ENCODE peak calls at places on chromosomes 13 and 19, in ten cellular contexts. One of them, this sample, is unnamed.

GRCh38 chr13:52405767-52406494 is at the start of gene THSD1:
- DNase-seq in tibial nerve: peak; percentile 51
- DNase-seq in H9: peak; percentile 55
- DNase-seq in mucosa of descending colon: peak; percentile 33
- DNase-seq in endodermal cell: peak; percentile 78
- DNase-seq in left lung: peak; percentile 85
- DNase-seq in left ventricle myocardium inferior: peak; percentile 84
- DNase-seq in IMR-90: peak; percentile 41
- DNase-seq in osteoblast: peak; percentile 94
- DNase-seq in pancreas: peak; percentile 60
- DNase-seq in this sample: peak; percentile 22

GRCh38 chr13:77356155-77356554 is 29.3 kb upstream of the MYCBP2 start:
- DNase-seq in mucosa of descending colon: no peak
- DNase-seq in IMR-90: no peak
- DNase-seq in left ventricle myocardium inferior: no peak
- DNase-seq in H9: no peak
- DNase-seq in tibial nerve: no peak
- DNase-seq in endodermal cell: no peak
- DNase-seq in left lung: no peak
- DNase-seq in osteoblast: no peak
- DNase-seq in pancreas: no peak
- DNase-seq in this sample: no peak

GRCh38 chr13:38386421-38386820 is 36.8 kb downstream of the UFM1 start:
- DNase-seq in osteoblast: no peak
- DNase-seq in IMR-90: peak; percentile 3
- DNase-seq in left ventricle myocardium inferior: no peak
- DNase-seq in endodermal cell: no peak
- DNase-seq in mucosa of descending colon: no peak
- DNase-seq in H9: no peak
- DNase-seq in pancreas: no peak
- DNase-seq in tibial nerve: no peak
- DNase-seq in left lung: no peak
- DNase-seq in this sample: no peak

GRCh38 chr13:80529734-80530133 is 188.8 kb upstream of the SPRY2 start:
- DNase-seq in left lung: no peak
- DNase-seq in endodermal cell: no peak
- DNase-seq in pancreas: no peak
- DNase-seq in mucosa of descending colon: no peak
- DNase-seq in osteoblast: no peak
- DNase-seq in H9: no peak
- DNase-seq in left ventricle myocardium inferior: no peak
- DNase-seq in IMR-90: no peak
- DNase-seq in tibial nerve: no peak
- DNase-seq in this sample: no peak

GRCh38 chr19:49104229-49104864 is 9.8 kb upstream of the LIN7B start:
- DNase-seq in endodermal cell: no peak
- DNase-seq in mucosa of descending colon: no peak
- DNase-seq in osteoblast: peak; percentile 69
- DNase-seq in IMR-90: no peak
- DNase-seq in pancreas: no peak
- DNase-seq in tibial nerve: no peak
- DNase-seq in left lung: peak; percentile 71
- DNase-seq in H9: no peak
- DNase-seq in left ventricle myocardium inferior: no peak
- DNase-seq in this sample: no peak

GRCh38 chr19:32022044-32022945 is 323.1 kb upstream of the ZNF507 start:
- DNase-seq in left ventricle myocardium inferior: no peak
- DNase-seq in H9: no peak
- DNase-seq in tibial nerve: no peak
- DNase-seq in osteoblast: peak; percentile 56
- DNase-seq in IMR-90: no peak
- DNase-seq in mucosa of descending colon: no peak
- DNase-seq in left lung: no peak
- DNase-seq in endodermal cell: no peak
- DNase-seq in pancreas: no peak
- DNase-seq in this sample: no peak

GRCh38 chr19:13996928-13997636 is 9.0 kb downstream of the RFX1 start:
- DNase-seq in endodermal cell: no peak
- DNase-seq in left lung: peak; percentile 51
- DNase-seq in osteoblast: peak; percentile 53
- DNase-seq in tibial nerve: no peak
- DNase-seq in left ventricle myocardium inferior: peak; percentile 8
- DNase-seq in mucosa of descending colon: no peak
- DNase-seq in H9: no peak
- DNase-seq in IMR-90: no peak
- DNase-seq in pancreas: no peak
- DNase-seq in this sample: no peak

GRCh38 chr13:21326155-21327030 is 132.7 kb downstream of the ZDHHC20 start:
- DNase-seq in osteoblast: peak; percentile 85
- DNase-seq in pancreas: peak; percentile 65
- DNase-seq in IMR-90: peak; percentile 46
- DNase-seq in endodermal cell: peak; percentile 85
- DNase-seq in left lung: no peak
- DNase-seq in mucosa of descending colon: peak; percentile 15
- DNase-seq in H9: peak; percentile 87
- DNase-seq in left ventricle myocardium inferior: no peak
- DNase-seq in tibial nerve: no peak
- DNase-seq in this sample: no peak

GRCh38 chr19:5308471-5309437 is 31.9 kb downstream of the PTPRS start:
- DNase-seq in tibial nerve: peak; percentile 55
- DNase-seq in endodermal cell: no peak
- DNase-seq in osteoblast: peak; percentile 97
- DNase-seq in pancreas: peak; percentile 85
- DNase-seq in mucosa of descending colon: peak; percentile 23
- DNase-seq in H9: no peak
- DNase-seq in left ventricle myocardium inferior: peak; percentile 42
- DNase-seq in left lung: peak; percentile 67
- DNase-seq in IMR-90: peak; percentile 90
- DNase-seq in this sample: peak; percentile 96

GRCh38 chr13:80054806-80055205 is 286.1 kb downstream of the SPRY2 start:
- DNase-seq in IMR-90: peak; percentile 73
- DNase-seq in endodermal cell: no peak
- DNase-seq in osteoblast: no peak
- DNase-seq in mucosa of descending colon: no peak
- DNase-seq in H9: no peak
- DNase-seq in left lung: no peak
- DNase-seq in tibial nerve: no peak
- DNase-seq in pancreas: no peak
- DNase-seq in left ventricle myocardium inferior: no peak
- DNase-seq in this sample: no peak

GRCh38 chr19:10830370-10830769 is 5.6 kb downstream of the TMED1 start:
- DNase-seq in endodermal cell: no peak
- DNase-seq in tibial nerve: no peak
- DNase-seq in left lung: no peak
- DNase-seq in pancreas: no peak
- DNase-seq in osteoblast: peak; percentile 47
- DNase-seq in mucosa of descending colon: no peak
- DNase-seq in H9: no peak
- DNase-seq in left ventricle myocardium inferior: no peak
- DNase-seq in IMR-90: no peak
- DNase-seq in this sample: no peak

GRCh38 chr13:73366241-73366640 is 307.4 kb downstream of the KLF5 start:
- DNase-seq in pancreas: no peak
- DNase-seq in osteoblast: no peak
- DNase-seq in mucosa of descending colon: no peak
- DNase-seq in IMR-90: no peak
- DNase-seq in endodermal cell: no peak
- DNase-seq in left lung: no peak
- DNase-seq in H9: no peak
- DNase-seq in left ventricle myocardium inferior: no peak
- DNase-seq in tibial nerve: no peak
- DNase-seq in this sample: no peak

DNA sequence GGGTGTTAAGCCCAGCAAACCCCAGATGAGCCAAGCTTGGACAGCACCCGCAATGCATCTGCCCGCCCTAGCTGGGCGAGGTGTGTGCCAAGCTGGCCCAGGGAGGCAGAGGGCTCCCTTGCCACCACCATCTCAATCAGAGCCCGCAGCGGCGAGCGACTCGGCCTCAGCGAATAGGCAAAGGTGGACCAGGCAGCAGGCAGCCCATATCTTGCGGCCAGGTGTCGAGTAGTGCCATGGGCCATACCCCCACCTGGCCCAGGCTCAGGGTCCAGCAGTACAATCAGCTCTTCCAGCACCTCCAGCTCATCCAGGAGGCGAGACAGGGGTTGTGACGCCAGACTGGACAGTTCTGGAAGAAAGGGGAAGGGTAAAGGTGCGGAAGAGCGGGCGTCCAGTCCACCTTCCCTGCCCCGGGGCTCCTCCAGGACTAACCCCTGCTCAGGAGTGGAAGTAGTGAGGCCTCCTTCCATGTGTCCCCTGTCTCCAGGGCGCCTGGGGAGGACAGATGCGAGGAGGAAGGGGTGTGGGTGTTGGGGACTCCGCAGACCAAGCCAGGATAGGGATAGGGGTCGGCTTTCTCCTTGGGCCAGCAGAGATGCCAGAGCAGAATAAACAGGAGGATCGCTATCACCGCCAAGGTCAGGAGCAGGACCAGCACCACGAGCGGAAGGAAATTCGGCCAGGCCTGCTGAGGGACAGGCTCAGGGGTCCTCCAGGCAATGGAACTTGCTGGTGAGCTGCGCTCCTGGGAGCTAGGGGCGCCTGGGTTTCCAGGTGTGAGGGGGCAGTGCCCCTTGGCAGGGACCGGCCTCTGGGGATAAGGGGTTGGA is 2.8 kb downstream of the IGFLR1 start:
- DNase-seq in endodermal cell: peak; percentile 62
- DNase-seq in H9: no peak
- DNase-seq in left ventricle myocardium inferior: no peak
- DNase-seq in IMR-90: no peak
- DNase-seq in mucosa of descending colon: no peak
- DNase-seq in pancreas: no peak
- DNase-seq in tibial nerve: no peak
- DNase-seq in left lung: peak; percentile 80
- DNase-seq in osteoblast: peak; percentile 73
- DNase-seq in this sample: no peak
- H3K4me1 ChIP-seq in endodermal cell: no peaks in the 10 kb centered on the region
- H3K4me1 ChIP-seq in H9: no peaks in the 10 kb centered on the region
- H3K4me1 ChIP-seq in left ventricle myocardium inferior: peaks cover 36% of the 10 kb centered on the region
- H3K4me1 ChIP-seq in IMR-90: peaks cover 3% of the 10 kb centered on the region
- H3K4me1 ChIP-seq in mucosa of descending colon: peaks cover 15% of the 10 kb centered on the region
- H3K4me1 ChIP-seq in pancreas: peaks cover 8% of the 10 kb centered on the region
- H3K4me1 ChIP-seq in tibial nerve: no peaks in the 10 kb centered on the region
- H3K4me1 ChIP-seq in left lung: peaks cover 6% of the 10 kb centered on the region
- H3K4me1 ChIP-seq in osteoblast: peaks cover 6% of the 10 kb centered on the region
- H3K4me1 ChIP-seq in this sample: peaks cover 2% of the 10 kb centered on the region

GRCh38 chr19:2216361-2217225 is 19.5 kb downstream of the PLEKHJ1 start:
- DNase-seq in left ventricle myocardium inferior: no peak
- DNase-seq in endodermal cell: no peak
- DNase-seq in tibial nerve: no peak
- DNase-seq in left lung: no peak
- DNase-seq in pancreas: no peak
- DNase-seq in IMR-90: no peak
- DNase-seq in H9: no peak
- DNase-seq in osteoblast: no peak
- DNase-seq in mucosa of descending colon: no peak
- DNase-seq in this sample: no peak

GRCh38 chr19:2215281-2215751 is 20.8 kb downstream of the PLEKHJ1 start:
- DNase-seq in mucosa of descending colon: no peak
- DNase-seq in left ventricle myocardium inferior: no peak
- DNase-seq in endodermal cell: peak; percentile 84
- DNase-seq in H9: peak; percentile 73
- DNase-seq in pancreas: no peak
- DNase-seq in IMR-90: no peak
- DNase-seq in tibial nerve: no peak
- DNase-seq in left lung: no peak
- DNase-seq in osteoblast: no peak
- DNase-seq in this sample: no peak

GRCh38 chr19:2219726-2220125 is 16.4 kb downstream of the PLEKHJ1 start:
- DNase-seq in pancreas: no peak
- DNase-seq in endodermal cell: no peak
- DNase-seq in tibial nerve: no peak
- DNase-seq in IMR-90: no peak
- DNase-seq in left ventricle myocardium inferior: no peak
- DNase-seq in osteoblast: no peak
- DNase-seq in H9: no peak
- DNase-seq in left lung: no peak
- DNase-seq in mucosa of descending colon: no peak
- DNase-seq in this sample: no peak

GRCh38 chr19:2214253-2214652 is 21.9 kb downstream of the PLEKHJ1 start:
- DNase-seq in mucosa of descending colon: no peak
- DNase-seq in left ventricle myocardium inferior: no peak
- DNase-seq in left lung: no peak
- DNase-seq in tibial nerve: no peak
- DNase-seq in endodermal cell: no peak
- DNase-seq in IMR-90: no peak
- DNase-seq in osteoblast: no peak
- DNase-seq in H9: no peak
- DNase-seq in pancreas: no peak
- DNase-seq in this sample: no peak

GRCh38 chr19:2217591-2217990 is 18.5 kb downstream of the PLEKHJ1 start:
- DNase-seq in endodermal cell: no peak
- DNase-seq in left ventricle myocardium inferior: no peak
- DNase-seq in tibial nerve: no peak
- DNase-seq in pancreas: no peak
- DNase-seq in left lung: no peak
- DNase-seq in IMR-90: no peak
- DNase-seq in H9: no peak
- DNase-seq in osteoblast: no peak
- DNase-seq in mucosa of descending colon: no peak
- DNase-seq in this sample: no peak
- TF ChIP-seq CTCF in endodermal cell: no peak
- TF ChIP-seq CTCF in left ventricle myocardium inferior: no peak
- TF ChIP-seq CTCF in tibial nerve: no peak
- TF ChIP-seq CTCF in pancreas: no peak
- TF ChIP-seq CTCF in left lung: no peak
- TF ChIP-seq CTCF in IMR-90: no peak
- TF ChIP-seq CTCF in H9: no peak
- TF ChIP-seq CTCF in osteoblast: no peak
- TF ChIP-seq CTCF in mucosa of descending colon: no peak
- TF ChIP-seq CTCF in this sample: no peak

DNA sequence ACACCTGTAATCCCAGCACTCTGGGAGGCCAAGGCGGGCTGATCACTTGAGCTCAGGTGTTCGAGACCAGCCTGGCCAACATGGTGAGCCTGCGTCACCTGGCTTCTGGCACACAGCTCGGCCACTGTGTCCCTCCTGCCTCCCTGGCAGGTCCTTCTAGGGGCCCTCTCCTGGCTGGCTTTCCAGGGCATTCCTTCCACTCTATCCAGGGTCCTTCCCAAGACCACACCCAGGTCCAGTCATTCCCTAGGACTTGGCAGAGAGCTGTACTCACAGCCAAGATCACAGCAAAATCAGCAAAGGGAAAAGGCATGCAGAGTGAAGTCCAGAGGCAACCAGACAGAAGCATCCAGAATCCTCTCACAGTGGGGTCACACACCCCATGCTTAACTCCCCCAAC is 9.7 kb upstream of the HSH2D start:
- DNase-seq in pancreas: no peak
- DNase-seq in mucosa of descending colon: no peak
- DNase-seq in left ventricle myocardium inferior: no peak
- DNase-seq in H9: no peak
- DNase-seq in tibial nerve: no peak
- DNase-seq in IMR-90: no peak
- DNase-seq in endodermal cell: no peak
- DNase-seq in left lung: no peak
- DNase-seq in osteoblast: peak; percentile 90
- DNase-seq in this sample: no peak
- H3K4me1 ChIP-seq in pancreas: no peaks in the 10 kb centered on the region
- H3K4me1 ChIP-seq in mucosa of descending colon: no peaks in the 10 kb centered on the region
- H3K4me1 ChIP-seq in left ventricle myocardium inferior: no peaks in the 10 kb centered on the region
- H3K4me1 ChIP-seq in H9: no peaks in the 10 kb centered on the region
- H3K4me1 ChIP-seq in tibial nerve: no peaks in the 10 kb centered on the region
- H3K4me1 ChIP-seq in IMR-90: no peaks in the 10 kb centered on the region
- H3K4me1 ChIP-seq in endodermal cell: no peaks in the 10 kb centered on the region
- H3K4me1 ChIP-seq in left lung: no peaks in the 10 kb centered on the region
- H3K4me1 ChIP-seq in osteoblast: no peaks in the 10 kb centered on the region
- H3K4me1 ChIP-seq in this sample: no peaks in the 10 kb centered on the region

GRCh38 chr13:24052547-24052981 is 108.0 kb upstream of the SPATA13 start:
- DNase-seq in pancreas: no peak
- DNase-seq in mucosa of descending colon: no peak
- DNase-seq in left ventricle myocardium inferior: no peak
- DNase-seq in tibial nerve: no peak
- DNase-seq in IMR-90: peak; percentile 30
- DNase-seq in H9: no peak
- DNase-seq in left lung: no peak
- DNase-seq in endodermal cell: no peak
- DNase-seq in osteoblast: peak; percentile 86
- DNase-seq in this sample: peak; percentile 27
- TF ChIP-seq CTCF in pancreas: no peak
- TF ChIP-seq CTCF in mucosa of descending colon: no peak
- TF ChIP-seq CTCF in left ventricle myocardium inferior: no peak
- TF ChIP-seq CTCF in tibial nerve: no peak
- TF ChIP-seq CTCF in IMR-90: peak; percentile 11
- TF ChIP-seq CTCF in H9: no peak
- TF ChIP-seq CTCF in left lung: no peak
- TF ChIP-seq CTCF in endodermal cell: no peak
- TF ChIP-seq CTCF in osteoblast: no peak
- TF ChIP-seq CTCF in this sample: no peak